ENCODE peak calls at places on chromosomes 12 and 14, in six cellular contexts. Q, K, L, U, B and R are unnamed samples.

GRCh38 chr12:63911336-63911735 is 66.8 kb downstream of the SRGAP1 start:
- DNase-seq in Q (no peak), K (no peak), L (no peak), U (no peak), B (no peak), R (no peak)

GRCh38 chr14:20657216-20658211 is 16.0 kb upstream of the OR6S1 start:
- DNase-seq in Q (no peak), K (no peak), L (no peak), U (no peak), B (no peak), R (no peak)

GRCh38 chr12:75874456-75874855 is 157.1 kb downstream of the PHLDA1 start:
- DNase-seq in Q (no peak), K (no peak), L (no peak), U (no peak), B (no peak), R (no peak)

GRCh38 chr12:92357584-92358261 is 212.1 kb upstream of the BTG1 start:
- DNase-seq in Q (no peak), K (no peak), L (no peak), U (no peak), B (no peak), R (no peak)

GRCh38 chr14:100434911-100435455 is 111.8 kb downstream of the SLC25A47 start:
- DNase-seq in Q (no peak), K (no peak), L (no peak), U (no peak), B (peak), R (no peak)

GRCh38 chr14:51849095-51849494 is 11.3 kb upstream of the GNG2 start:
- DNase-seq in Q (no peak), K (no peak), L (no peak), U (no peak), B (no peak), R (no peak)

GRCh38 chr12:76399040-76399439 is 50.8 kb upstream of the BBS10 start:
- DNase-seq in Q (no peak), K (no peak), L (no peak), U (no peak), B (no peak), R (no peak)

GRCh38 chr14:40164083-40164482 is 731.9 kb upstream of the FBXO33 start:
- DNase-seq in Q (no peak), K (no peak), L (no peak), U (no peak), B (no peak), R (no peak)

GRCh38 chr14:89137514-89138163 is 279.4 kb downstream of the FOXN3 start:
- DNase-seq in Q (no peak), K (peak), L (peak), U (no peak), B (peak), R (no peak)

GRCh38 chr12:52372216-52373154 is 5.2 kb upstream of the KRT85 start:
- DNase-seq in Q (peak), K (peak), L (peak), U (no peak), B (peak), R (peak)

GRCh38 chr14:94284221-94284620 is 8.8 kb downstream of the SERPINA10 start:
- DNase-seq in Q (no peak), K (no peak), L (no peak), U (no peak), B (no peak), R (no peak)

GRCh38 chr12:95574030-95574429 is 22.8 kb upstream of the USP44 start:
- DNase-seq in Q (no peak), K (no peak), L (no peak), U (no peak), B (no peak), R (no peak)

GRCh38 chr14:86826641-86827040 is 1166.3 kb downstream of the GALC start:
- DNase-seq in Q (no peak), K (no peak), L (no peak), U (no peak), B (no peak), R (no peak)

GRCh38 chr12:25585662-25586061 is 32.6 kb upstream of the LMNTD1 start:
- DNase-seq in Q (no peak), K (no peak), L (no peak), U (no peak), B (no peak), R (no peak)

GRCh38 chr12:121792607-121793500 is 634 bp downstream of the RHOF start:
- DNase-seq in Q (peak), K (no peak), L (no peak), U (no peak), B (peak), R (no peak)

GRCh38 chr14:100687386-100687785 is 39.3 kb upstream of the DLK1 start:
- DNase-seq in Q (no peak), K (no peak), L (no peak), U (no peak), B (no peak), R (no peak)

DNA sequence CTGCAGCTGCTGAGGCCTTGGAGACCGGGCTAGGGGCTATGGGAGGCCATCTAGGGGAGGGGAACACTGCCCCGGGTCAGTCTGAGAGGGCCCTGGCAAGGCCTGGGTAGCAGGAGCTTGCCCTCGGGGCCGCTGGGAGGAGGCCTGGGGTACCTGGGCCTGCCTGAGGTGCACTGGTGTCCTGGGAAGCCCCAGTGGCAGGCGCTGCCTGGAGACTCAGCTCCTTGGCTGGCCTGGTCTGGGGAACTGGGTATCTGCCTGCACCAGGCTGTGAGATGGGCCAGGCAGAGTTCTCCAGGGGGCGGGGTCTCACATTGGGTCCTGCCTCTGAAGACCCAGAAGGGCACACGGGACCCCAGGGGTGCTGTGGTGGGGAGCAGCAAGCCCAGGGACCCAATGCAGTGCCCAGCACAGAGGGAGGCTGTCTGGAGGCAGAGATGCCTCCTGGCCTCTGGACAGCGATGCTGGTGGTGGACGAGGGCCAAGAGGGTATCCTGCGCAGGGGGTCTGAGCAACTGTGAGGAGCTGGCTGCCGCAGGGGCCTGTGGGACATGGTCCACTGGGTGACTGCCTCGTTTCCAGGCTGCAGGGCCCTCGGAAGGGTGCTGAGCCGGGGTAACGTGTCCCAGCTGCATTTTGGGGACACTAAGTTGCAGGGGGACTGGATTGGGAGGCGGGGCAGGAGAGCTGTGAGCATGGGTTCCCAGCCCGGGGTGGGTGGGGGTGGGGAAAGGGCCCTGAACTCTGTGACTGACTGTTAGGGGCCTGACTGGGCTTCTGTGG is 7.5 kb upstream of the MTA1 start:
- DNase-seq in Q (no peak), K (no peak), L (no peak), U (no peak), B (no peak), R (no peak)
- H3K4me3 ChIP-seq in Q (no peak), K (no peak), L (no peak), U (no peak), B (no peak), R (no peak)

DNA sequence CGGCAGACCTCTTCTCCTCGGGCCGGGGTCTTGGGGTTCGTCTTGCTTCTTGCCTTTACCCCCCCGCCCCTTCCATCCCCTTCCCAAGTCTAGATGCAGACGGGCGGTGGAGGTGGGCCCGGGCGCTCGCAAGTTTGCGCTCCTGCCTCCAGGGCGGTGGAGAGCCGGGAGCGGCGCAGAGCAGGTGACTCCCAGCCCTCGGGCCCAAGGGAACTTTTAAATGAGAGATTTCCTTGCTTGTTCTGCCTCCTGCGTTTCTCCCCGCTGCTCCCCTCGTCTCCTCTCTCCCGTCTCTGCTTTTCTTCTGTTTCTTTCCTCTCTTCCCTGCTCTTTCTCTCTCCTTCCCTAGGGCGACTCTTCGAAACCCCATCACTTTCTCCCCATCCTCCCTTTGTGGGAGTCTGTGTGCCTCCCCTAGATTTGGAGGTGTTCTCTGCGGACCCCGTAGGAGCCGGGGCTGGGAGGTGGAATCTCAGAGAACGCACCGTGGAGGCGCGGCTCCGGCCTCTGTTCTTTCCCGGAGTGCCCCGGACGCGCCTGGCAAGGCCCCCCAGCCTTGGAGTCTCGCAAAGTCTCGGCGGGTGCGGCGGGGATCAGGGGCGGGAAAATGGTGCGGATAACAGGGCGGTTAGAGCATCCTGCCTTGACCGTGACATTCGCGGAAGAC is 114.7 kb upstream of the MYL2 start:
- DNase-seq in Q (no peak), K (no peak), L (no peak), U (no peak), B (no peak), R (no peak)
- H3K4me3 ChIP-seq in Q (no peak), K (no peak), L (no peak), U (peak), B (no peak), R (no peak)

GRCh38 chr14:105020815-105021655 is at the start of gene CDCA4:
- DNase-seq in Q (peak), K (peak), L (peak), U (peak), B (peak), R (peak)
- H3K4me3 ChIP-seq in Q (peak), K (peak), L (peak), U (peak), B (peak), R (peak)

GRCh38 chr14:96119947-96120346 is 80.8 kb downstream of the C14orf132 start:
- DNase-seq in Q (no peak), K (no peak), L (no peak), U (no peak), B (no peak), R (no peak)

GRCh38 chr14:96120392-96120791 is 81.2 kb downstream of the C14orf132 start:
- DNase-seq in Q (no peak), K (no peak), L (no peak), U (no peak), B (no peak), R (no peak)

GRCh38 chr14:96122496-96122895 is 82.1 kb upstream of the BDKRB2 start:
- DNase-seq in Q (no peak), K (no peak), L (no peak), U (no peak), B (peak), R (no peak)

GRCh38 chr14:96120941-96121340 is 81.8 kb downstream of the C14orf132 start:
- DNase-seq in Q (no peak), K (no peak), L (no peak), U (no peak), B (no peak), R (no peak)

GRCh38 chr14:96121660-96122395 is 82.7 kb downstream of the C14orf132 start:
- DNase-seq in Q (no peak), K (peak), L (no peak), U (no peak), B (no peak), R (no peak)
- H3K4me3 ChIP-seq in Q (no peak), K (no peak), L (no peak), U (no peak), B (no peak), R (no peak)

GRCh38 chr14:101980700-101981099 is 16.3 kb downstream of the DYNC1H1 start:
- DNase-seq in Q (no peak), K (peak), L (peak), U (no peak), B (no peak), R (no peak)
- H3K4me3 ChIP-seq in Q (no peak), K (no peak), L (no peak), U (no peak), B (no peak), R (no peak)